ENCODE peak calls at places on chromosomes 3 and 15, in six cellular contexts. T, G, Y, R, C and O are unnamed samples.

GRCh38 chr3:113227146-113227545 is 15.8 kb downstream of the BOC start:
- DNase-seq in Y (no peak), R (no peak), G (no peak), T (no peak), C (no peak), O (no peak)

GRCh38 chr3:23992051-23992628 is 47.1 kb downstream of the NR1D2 start:
- DNase-seq in Y (peak; percentile 55), G (no peak), T (no peak), R (no peak), C (no peak), O (no peak)

GRCh38 chr3:169041677-169042171 is 621.8 kb downstream of the MECOM start:
- DNase-seq in G (no peak), Y (peak; percentile 80), T (no peak), C (no peak), R (no peak), O (no peak)

GRCh38 chr15:74863239-74864056 is 9.7 kb downstream of the SCAMP2 start:
- DNase-seq in T (no peak), G (no peak), R (no peak), Y (peak; percentile 31), C (no peak), O (no peak)

GRCh38 chr3:4409415-4409814 is 57.7 kb downstream of the SUMF1 start:
- DNase-seq in R (no peak), G (no peak), C (no peak), T (no peak), Y (no peak), O (no peak)

GRCh38 chr3:49098429-49098828 is 4.6 kb upstream of the QRICH1 start:
- DNase-seq in G (no peak), Y (peak; percentile 34), R (no peak), C (no peak), T (no peak), O (peak; percentile 36)

GRCh38 chr3:172218350-172219323 is 179.3 kb downstream of the FNDC3B start:
- DNase-seq in G (no peak), Y (peak; percentile 29), R (no peak), C (no peak), T (no peak), O (no peak)

GRCh38 chr3:101873619-101874018 is 24.3 kb downstream of the NFKBIZ start:
- DNase-seq in Y (peak; percentile 88), R (no peak), C (no peak), G (no peak), T (no peak), O (no peak)

GRCh38 chr3:134040066-134040465 is 10.3 kb upstream of the SLCO2A1 start:
- DNase-seq in R (no peak), Y (no peak), G (no peak), T (no peak), C (no peak), O (no peak)

GRCh38 chr3:98596902-98597500 is 3.6 kb upstream of the CPOX start:
- DNase-seq in R (no peak), G (no peak), C (no peak), Y (peak; percentile 34), T (no peak), O (no peak)

GRCh38 chr3:41265823-41266273 is 66.5 kb downstream of the CTNNB1 start:
- DNase-seq in T (no peak), C (no peak), G (no peak), Y (peak; percentile 90), R (no peak), O (no peak)

GRCh38 chr15:61132211-61132610 is 96.9 kb downstream of the RORA start:
- DNase-seq in Y (no peak), T (no peak), G (no peak), R (no peak), C (no peak), O (no peak)

GRCh38 chr3:14405120-14405885 is 2.9 kb downstream of the SLC6A6 start:
- DNase-seq in G (no peak), C (no peak), R (no peak), T (no peak), Y (no peak), O (no peak)

GRCh38 chr3:149460123-149460522 is 14.4 kb upstream of the TM4SF4 start:
- DNase-seq in R (no peak), C (no peak), Y (no peak), T (no peak), G (no peak), O (peak; percentile 60)

GRCh38 chr3:47159820-47160219 is 4.1 kb downstream of the SETD2 start:
- DNase-seq in R (no peak), C (no peak), T (no peak), Y (no peak), G (no peak), O (no peak)

GRCh38 chr3:47162695-47163022 is 1.3 kb downstream of the SETD2 start:
- DNase-seq in G (no peak), T (no peak), Y (peak; percentile 16), R (no peak), C (no peak), O (no peak)

GRCh38 chr3:47161983-47162694 is 1.8 kb downstream of the SETD2 start:
- DNase-seq in Y (no peak), G (no peak), T (no peak), R (no peak), C (no peak), O (no peak)

GRCh38 chr3:47163990-47164848 is at the start of gene SETD2:
- DNase-seq in R (peak; percentile 98), Y (peak; percentile 90), G (peak; percentile 98), C (peak; percentile 81), T (peak; percentile 96), O (peak; percentile 95)

GRCh38 chr3:47163023-47163989 is 607 bp downstream of the SETD2 start:
- DNase-seq in G (peak; percentile 70), R (peak; percentile 62), T (peak; percentile 68), C (no peak), Y (peak; percentile 27), O (peak; percentile 55)
- TF ChIP-seq POLR2A in G (no peak), R (peak; percentile 16), T (no peak), C (no peak), Y (no peak), O (no peak)

GRCh38 chr15:78018968-78019644 is 58.4 kb downstream of the TBC1D2B start:
- DNase-seq in G (no peak), T (no peak), C (no peak), R (no peak), Y (no peak), O (peak; percentile 39)
- H3K4me1 ChIP-seq in G (peaks cover 13% of the 10 kb centered on the region), T (peaks cover 8% of the 10 kb centered on the region), C (no peaks in the 10 kb centered on the region), R (no peaks in the 10 kb centered on the region), Y (peaks cover 6% of the 10 kb centered on the region), O (peaks cover 66% of the 10 kb centered on the region)

GRCh38 chr3:45140392-45140791 is 5.8 kb downstream of the CDCP1 start:
- DNase-seq in T (no peak), G (no peak), Y (peak; percentile 57), R (no peak), C (no peak), O (peak; percentile 47)

GRCh38 chr3:45143673-45144670 is 2.2 kb downstream of the CDCP1 start:
- DNase-seq in T (no peak), G (no peak), R (no peak), Y (no peak), C (no peak), O (peak; percentile 40)

GRCh38 chr3:45145681-45146614 is at the start of gene CDCP1:
- DNase-seq in G (no peak), C (no peak), R (peak; percentile 31), Y (no peak), T (no peak), O (peak; percentile 77)

GRCh38 chr3:45148921-45149320 is 2.7 kb upstream of the CDCP1 start:
- DNase-seq in R (no peak), T (no peak), Y (no peak), C (no peak), G (no peak), O (no peak)

DNA sequence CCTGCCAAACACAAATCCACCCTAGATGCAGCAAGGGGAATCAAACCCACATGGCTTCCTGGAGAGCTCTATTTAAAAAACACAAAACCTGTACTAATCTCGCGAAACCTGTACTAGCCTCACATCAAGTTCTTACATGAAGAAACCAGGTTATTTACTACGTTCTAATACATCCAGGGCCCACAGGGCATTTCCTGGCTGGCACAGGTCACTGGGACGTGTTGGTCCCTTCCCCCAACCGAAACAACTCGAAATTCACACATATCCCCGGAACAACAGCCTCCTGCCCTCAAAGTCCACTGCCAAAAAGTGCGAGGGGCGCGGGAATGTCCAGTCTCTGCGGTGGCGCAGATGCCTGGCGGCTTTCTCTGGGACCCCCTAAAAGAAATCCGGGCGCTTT is 955 bp downstream of the CDCP1 start:
- DNase-seq in Y (no peak), T (no peak), G (no peak), C (no peak), R (no peak), O (peak; percentile 69)
- H3K4me3 ChIP-seq in Y (peak overlapping the region; percentile 46), T (peak overlapping the region; percentile 61), G (no peak overlapping the region), C (peak overlapping the region; percentile 67), R (peak overlapping the region; percentile 31), O (peak overlapping the region; percentile 49)

DNA sequence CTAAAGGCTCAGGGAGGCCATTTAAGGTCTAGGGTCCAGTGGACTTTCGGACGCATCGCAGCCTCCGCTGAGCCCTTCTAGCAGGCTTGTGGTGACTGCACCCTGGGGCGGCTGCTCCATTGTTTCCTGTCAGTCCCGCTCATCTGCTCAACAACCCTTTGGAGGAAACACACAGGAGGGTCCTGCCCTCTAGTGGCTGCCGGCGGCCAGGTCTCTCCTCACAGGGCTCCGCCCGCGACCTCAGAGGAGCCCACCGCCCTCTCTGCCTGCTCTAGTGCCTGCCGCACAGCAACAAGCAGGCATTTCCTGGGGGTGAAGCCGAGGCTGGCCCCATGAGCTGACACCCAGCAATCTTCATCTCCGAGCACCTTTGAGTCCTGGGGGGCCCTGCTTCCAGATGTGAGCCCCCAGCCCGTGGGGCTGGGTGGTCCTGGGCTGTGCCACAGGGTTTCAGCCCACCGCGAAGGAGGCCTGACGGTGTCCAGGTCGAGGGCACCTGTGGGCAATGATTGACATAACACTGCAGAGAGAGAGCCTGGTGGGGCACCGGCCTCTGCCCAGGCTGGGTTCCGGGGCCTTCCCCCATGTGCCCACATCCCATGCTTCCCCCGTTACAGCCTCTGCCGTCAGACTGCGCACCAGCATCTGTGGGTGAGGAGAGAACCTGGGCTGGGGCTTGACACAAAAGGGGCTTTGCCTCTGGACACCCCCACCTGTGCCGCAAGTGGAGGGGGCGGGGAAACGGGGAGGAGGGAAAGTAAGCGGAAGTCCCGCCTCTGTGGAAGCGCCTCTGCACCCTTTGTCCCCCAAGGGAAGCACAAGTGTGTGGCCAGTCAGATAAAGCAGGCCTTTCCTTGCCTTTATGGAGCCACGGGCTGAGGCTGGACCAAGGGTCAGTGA is 27.0 kb upstream of the SFMBT1 start:
- DNase-seq in T (peak; percentile 91), R (peak; percentile 86), G (peak; percentile 87), C (peak; percentile 78), Y (peak; percentile 63), O (peak; percentile 84)
- TF ChIP-seq POLR2A in T (no peak), R (peak; percentile 22), G (no peak), C (no peak), Y (no peak), O (peak; percentile 35)